ENCODE peak calls at places on chromosomes 4 and X, in nine cellular contexts. H, E, N, X, W, S, F, D and K are unnamed samples.

GRCh38 chr4:29540439-29541102 is 1179.6 kb upstream of the PCDH7 start:
- DNase-seq in D (peak), W (no peak), H (no peak), E (no peak), S (no peak), F (no peak), X (no peak), N (no peak), K (no peak)

GRCh38 chr4:110840221-110840654 is 217.4 kb upstream of the PITX2 start:
- DNase-seq in F (no peak), W (no peak), X (no peak), H (no peak), S (no peak), N (peak), E (no peak), D (peak), K (no peak)

GRCh38 chr4:14415146-14415545 is 587.1 kb upstream of the CPEB2 start:
- DNase-seq in S (no peak), E (no peak), H (no peak), X (no peak), N (peak), D (peak), F (no peak), W (peak), K (no peak)

GRCh38 chr4:6925357-6925836 is 15.8 kb downstream of the TBC1D14 start:
- DNase-seq in S (peak), W (no peak), H (no peak), E (no peak), N (no peak), X (no peak), F (no peak), D (no peak), K (no peak)

GRCh38 chr4:152185786-152186540 is 349.9 kb downstream of the FBXW7 start:
- DNase-seq in S (no peak), H (no peak), F (no peak), D (no peak), W (no peak), N (no peak), E (no peak), X (no peak), K (no peak)

GRCh38 chr4:89754531-89754930 is 82.4 kb downstream of the SNCA start:
- DNase-seq in E (no peak), F (no peak), X (no peak), D (peak), W (no peak), N (no peak), S (no peak), H (no peak), K (no peak)

GRCh38 chrX:23811135-23811781 is 28.3 kb downstream of the SAT1 start:
- DNase-seq in W (no peak), E (no peak), X (no peak), H (no peak), D (no peak), S (no peak), F (no peak), N (no peak), K (no peak)

GRCh38 chr4:177789610-177790009 is 347.4 kb upstream of the AGA start:
- DNase-seq in N (no peak), F (no peak), X (no peak), H (no peak), D (no peak), E (no peak), S (no peak), W (no peak), K (no peak)

GRCh38 chrX:115559672-115560071 is 1.3 kb upstream of the PLS3 start:
- DNase-seq in W (no peak), X (no peak), H (no peak), N (no peak), F (no peak), E (no peak), D (no peak), S (no peak), K (no peak)

GRCh38 chr4:158581161-158581560 is 59.5 kb downstream of the RXFP1 start:
- DNase-seq in W (no peak), D (no peak), N (peak), H (no peak), E (no peak), F (no peak), X (no peak), S (no peak), K (no peak)

GRCh38 chr4:38306482-38307071 is 346.4 kb downstream of the PTTG2 start:
- DNase-seq in E (no peak), X (no peak), D (no peak), S (no peak), F (no peak), N (no peak), W (no peak), H (no peak), K (no peak)

GRCh38 chr4:8099981-8100464 is 58.6 kb downstream of the ABLIM2 start:
- DNase-seq in W (no peak), X (no peak), H (no peak), S (no peak), N (peak), E (no peak), F (no peak), D (no peak), K (no peak)

GRCh38 chr4:46994007-46994405 is 625 bp upstream of the GABRA4 start:
- DNase-seq in S (no peak), F (no peak), X (no peak), D (peak), E (no peak), N (no peak), H (no peak), W (no peak), K (no peak)

GRCh38 chrX:149979126-149979644 is 40.9 kb upstream of the EOLA2 start:
- DNase-seq in E (no peak), X (no peak), S (no peak), W (no peak), N (no peak), D (no peak), F (no peak), H (no peak), K (no peak)

GRCh38 chrX:4935387-4935786 is 1221.9 kb upstream of the PRKX start:
- DNase-seq in E (no peak), S (no peak), F (no peak), H (no peak), D (no peak), X (no peak), N (no peak), W (no peak), K (no peak)

GRCh38 chrX:102154218-102154860 is 1.4 kb downstream of the BEX5 start:
- DNase-seq in E (peak), S (no peak), W (no peak), X (no peak), H (peak), F (no peak), N (no peak), D (peak), K (no peak)

GRCh38 chr4:53490965-53491622 is 100.2 kb downstream of the LNX1 start:
- DNase-seq in F (no peak), N (peak), D (peak), E (peak), W (no peak), H (peak), S (no peak), X (peak), K (peak)

GRCh38 chr4:138734746-138735145 is 280.8 kb upstream of the NOCT start:
- DNase-seq in X (no peak), F (no peak), W (no peak), N (peak), H (peak), E (no peak), S (no peak), D (peak), K (no peak)

GRCh38 chr4:124459922-124460301 is 252.6 kb downstream of the ANKRD50 start:
- DNase-seq in F (no peak), N (peak), D (no peak), E (no peak), S (no peak), H (peak), W (no peak), X (no peak), K (no peak)

GRCh38 chr4:17063870-17064269 is 165.4 kb upstream of the LDB2 start:
- DNase-seq in S (no peak), X (no peak), F (no peak), W (no peak), E (no peak), N (no peak), H (no peak), D (peak), K (no peak)

GRCh38 chrX:102624105-102624504 is 24.8 kb downstream of the ARMCX5 start:
- DNase-seq in X (no peak), E (no peak), N (peak), S (no peak), H (no peak), F (no peak), D (no peak), W (no peak), K (no peak)

GRCh38 chr4:123209436-123209835 is 187.2 kb upstream of the SPRY1 start:
- DNase-seq in H (no peak), F (no peak), X (no peak), S (no peak), D (no peak), N (peak), W (no peak), E (no peak), K (no peak)

GRCh38 chr4:112956458-112956857 is 93.0 kb upstream of the ANK2 start:
- DNase-seq in S (no peak), X (no peak), D (no peak), F (no peak), H (peak), E (no peak), N (no peak), W (no peak), K (no peak)

GRCh38 chr4:78310056-78310731 is 241.4 kb upstream of the ANXA3 start:
- DNase-seq in H (no peak), N (peak), W (no peak), E (no peak), F (no peak), X (no peak), S (no peak), D (no peak), K (no peak)

GRCh38 chr4:28562913-28563312 is 1702.3 kb downstream of the STIM2 start:
- DNase-seq in W (no peak), D (peak), E (no peak), F (no peak), N (no peak), X (no peak), H (peak), S (no peak), K (no peak)

GRCh38 chr4:109801895-109802319 is at the start of gene CFI:
- DNase-seq in S (no peak), X (no peak), N (peak), W (peak), H (no peak), E (no peak), F (no peak), D (peak), K (no peak)

GRCh38 chr4:150072906-150073714 is 5.1 kb upstream of the DCLK2 start:
- DNase-seq in X (no peak), W (no peak), S (no peak), F (no peak), H (no peak), E (no peak), N (peak), D (peak), K (no peak)

GRCh38 chr4:53194727-53195126 is 171.1 kb downstream of the SCFD2 start:
- DNase-seq in D (no peak), W (no peak), H (no peak), X (no peak), N (no peak), E (no peak), F (no peak), S (no peak), K (no peak)

GRCh38 chr4:141912831-141913230 is 276.4 kb downstream of the IL15 start:
- DNase-seq in F (no peak), S (no peak), W (no peak), X (no peak), N (peak), E (peak), H (peak), D (no peak), K (no peak)

GRCh38 chr4:39621582-39621981 is 17.1 kb downstream of the SMIM14 start:
- DNase-seq in W (no peak), H (no peak), S (no peak), E (peak), D (peak), X (peak), F (no peak), N (peak), K (peak)

GRCh38 chrX:14916017-14916674 is 42.9 kb downstream of the MOSPD2 start:
- DNase-seq in F (no peak), N (peak), E (no peak), X (no peak), S (no peak), H (no peak), W (no peak), D (peak), K (no peak)

GRCh38 chr4:107449611-107450369 is 270.2 kb downstream of the PAPSS1 start:
- DNase-seq in W (no peak), N (no peak), F (no peak), D (no peak), S (no peak), E (peak), H (no peak), X (no peak), K (no peak)

GRCh38 chr4:114384629-114385028 is 214.0 kb upstream of the UGT8 start:
- DNase-seq in E (no peak), N (peak), S (no peak), W (no peak), H (peak), F (no peak), X (no peak), D (peak), K (no peak)

GRCh38 chr4:119268466-119268865 is 53.5 kb downstream of the FABP2 start:
- DNase-seq in N (no peak), W (no peak), H (peak), X (no peak), F (no peak), E (no peak), S (no peak), D (no peak), K (no peak)

GRCh38 chr4:74376888-74377483 is 12.0 kb downstream of the EREG start:
- DNase-seq in W (no peak), S (no peak), H (peak), N (peak), E (no peak), D (peak), F (no peak), X (no peak), K (peak)